ENCODE peak calls at places on chromosomes 4 and X, in four cellular contexts. H, S, F and D are unnamed samples.

GRCh38 chr4:147933779-147934178 is 201.9 kb downstream of the ARHGAP10 start:
- DNase-seq in S (no peak), F (no peak), H (no peak), D (no peak)

GRCh38 chr4:15194520-15194919 is 192.2 kb downstream of the CPEB2 start:
- DNase-seq in H (no peak), S (no peak), F (no peak), D (no peak)

GRCh38 chr4:113827285-113827684 is 65.7 kb upstream of the CAMK2D start:
- DNase-seq in F (no peak), S (no peak), H (no peak), D (peak)

GRCh38 chrX:46649421-46650260 is 76.1 kb downstream of the CHST7 start:
- DNase-seq in H (peak), F (peak), S (no peak), D (no peak)

GRCh38 chrX:120310861-120311631 is at the start of gene TMEM255A:
- DNase-seq in H (no peak), S (no peak), F (peak), D (peak)

GRCh38 chr4:188295899-188296298 is 156.7 kb downstream of the TRIML1 start:
- DNase-seq in F (no peak), H (no peak), S (peak), D (no peak)

GRCh38 chr4:182240161-182241130 is 2.8 kb upstream of the TENM3 start:
- DNase-seq in F (no peak), H (no peak), S (peak), D (peak)

GRCh38 chr4:152989554-152989970 is 53.4 kb downstream of the FHDC1 start:
- DNase-seq in S (no peak), H (no peak), F (no peak), D (no peak)

GRCh38 chrX:130120746-130121504 is 10.6 kb upstream of the ELF4 start:
- DNase-seq in F (no peak), H (peak), S (peak), D (peak)

GRCh38 chrX:110944323-110944761 is 148.7 kb upstream of the CHRDL1 start:
- DNase-seq in F (peak), H (peak), S (no peak), D (peak)